ENCODE peak calls at places on chromosomes 4 and X, in ten cellular contexts. M is activated gamma-delta T cell, E is GM19239, Z is ELR, A is left cardiac atrium, W is HL-60, I is skeletal muscle cell, H is H4, D is HTR-8/SVneo, T is Caki2. X is an unnamed sample.

GRCh38 chr4:4575284-4576211 is 33.7 kb upstream of the STX18 start:
- DNase-seq in M (peak), W (no peak), A (peak), H (no peak), Z (peak), I (no peak), T (peak), D (peak), E (peak), X (peak)

GRCh38 chr4:110020139-110020538 is 107.5 kb downstream of the EGF start:
- DNase-seq in E (no peak), A (no peak), M (no peak), T (no peak), W (no peak), D (peak), Z (no peak), I (no peak), H (no peak), X (no peak)

GRCh38 chr4:69095301-69095731 is 958 bp upstream of the UGT2B7 start:
- DNase-seq in H (no peak), M (no peak), D (no peak), I (peak), T (peak), W (no peak), A (no peak), Z (peak), E (no peak), X (no peak)

GRCh38 chr4:40038972-40039371 is 17.7 kb upstream of the N4BP2 start:
- DNase-seq in D (no peak), W (no peak), I (no peak), E (no peak), A (no peak), Z (peak), H (no peak), M (no peak), T (peak), X (peak)

GRCh38 chr4:48005781-48006180 is 10.7 kb downstream of the CNGA1 start:
- DNase-seq in I (no peak), Z (no peak), D (no peak), A (no peak), M (no peak), T (no peak), E (no peak), H (no peak), W (no peak), X (no peak)

GRCh38 chrX:70434352-70434866 is 10.2 kb upstream of the DLG3 start:
- DNase-seq in T (peak), E (peak), Z (peak), D (peak), A (peak), W (no peak), M (peak), I (peak), H (peak), X (peak)

GRCh38 chr4:8330821-8331566 is 61.4 kb downstream of the HTRA3 start:
- DNase-seq in T (no peak), H (no peak), W (no peak), D (no peak), A (peak), M (no peak), I (no peak), E (no peak), Z (no peak), X (no peak)

GRCh38 chr4:173769568-173769967 is 239.5 kb upstream of the HAND2 start:
- DNase-seq in D (no peak), M (no peak), A (no peak), I (no peak), W (no peak), H (no peak), E (no peak), T (no peak), Z (no peak), X (no peak)

GRCh38 chr4:176123710-176124407 is 58.2 kb downstream of the WDR17 start:
- DNase-seq in H (peak), M (no peak), Z (peak), T (peak), I (no peak), E (peak), W (peak), A (peak), D (peak), X (peak)

GRCh38 chr4:82643994-82644730 is 82.4 kb upstream of the TMEM150C start:
- DNase-seq in D (no peak), T (peak), I (peak), A (no peak), W (no peak), E (no peak), Z (peak), H (no peak), M (no peak), X (peak)

GRCh38 chrX:129930941-129931410 is 25.0 kb downstream of the UTP14A start:
- DNase-seq in E (no peak), I (no peak), D (no peak), H (no peak), W (no peak), Z (no peak), T (no peak), A (no peak), M (no peak), X (no peak)

GRCh38 chr4:13302876-13303275 is 181.3 kb downstream of the RAB28 start:
- DNase-seq in A (no peak), M (no peak), H (no peak), W (no peak), D (no peak), E (no peak), I (no peak), Z (no peak), T (no peak), X (no peak)

GRCh38 chr4:176266026-176266425 is 3.0 kb downstream of the ASB5 start:
- DNase-seq in Z (no peak), H (no peak), A (no peak), M (no peak), I (no peak), T (no peak), D (no peak), W (no peak), E (no peak), X (no peak)

GRCh38 chrX:103063918-103064434 is at the start of gene BEX1:
- DNase-seq in E (no peak), Z (peak), W (peak), I (no peak), D (peak), A (peak), M (no peak), T (no peak), H (peak), X (peak)

GRCh38 chrX:42752730-42753129 is 25.2 kb downstream of the PPP1R2C start:
- DNase-seq in I (no peak), T (no peak), M (no peak), Z (no peak), H (peak), A (peak), D (no peak), W (no peak), E (no peak), X (no peak)

GRCh38 chr4:100848865-100849264 is 331.0 kb upstream of the EMCN start:
- DNase-seq in T (no peak), Z (no peak), A (no peak), M (no peak), E (no peak), H (peak), D (no peak), W (no peak), I (no peak), X (no peak)

GRCh38 chrX:115177941-115178340 is 11.3 kb upstream of the RBMXL3 start:
- DNase-seq in I (no peak), T (no peak), M (no peak), H (no peak), Z (peak), E (no peak), W (no peak), D (no peak), A (no peak), X (no peak)